ENCODE peak calls at places on chromosomes 16 and 17, in eight cellular contexts. H is heart right ventricle, F is fibroblast of lung, B is OCI-LY7, Q is cardiac muscle cell, N is astrocyte, I is neural progenitor cell, U is tibial nerve. G is an unnamed sample. For H3K9me3, the result is how much of the 10 kb centered on the place peaks cover.

GRCh38 chr16:2471016-2471652 is at the start of gene NTN3:
- DNase-seq in N (no peak), U (no peak), Q (no peak), B (peak), H (no peak), F (no peak), I (peak), G (no peak)

GRCh38 chr17:62704381-62704971 is 77.0 kb downstream of the MRC2 start:
- DNase-seq in N (peak), I (no peak), B (no peak), F (peak), H (no peak), U (no peak), Q (peak), G (no peak)

GRCh38 chr17:44898768-44899073 is 524 bp downstream of the EFTUD2 start:
- DNase-seq in Q (peak), B (no peak), F (peak), I (no peak), U (no peak), H (no peak), N (peak), G (no peak)

GRCh38 chr17:19409509-19409908 is 1.5 kb upstream of the RNF112 start:
- DNase-seq in H (no peak), F (peak), I (no peak), Q (peak), B (no peak), U (no peak), N (peak), G (no peak)

GRCh38 chr17:67283727-67284516 is 38.9 kb upstream of the HELZ start:
- DNase-seq in Q (no peak), N (no peak), U (no peak), H (no peak), B (no peak), I (no peak), F (no peak), G (no peak)

GRCh38 chr17:74725111-74725510 is 11.9 kb upstream of the RAB37 start:
- DNase-seq in F (no peak), B (no peak), I (no peak), Q (no peak), U (no peak), N (no peak), H (no peak), G (no peak)

GRCh38 chr17:43030137-43030767 is 5.2 kb downstream of the RND2 start:
- DNase-seq in F (no peak), B (no peak), U (no peak), Q (no peak), I (no peak), N (no peak), H (no peak), G (no peak)

GRCh38 chr16:11211061-11211976 is 44.7 kb downstream of the SOCS1 start:
- DNase-seq in Q (no peak), I (no peak), F (no peak), U (no peak), N (no peak), H (no peak), B (no peak), G (no peak)

GRCh38 chr16:89410794-89411309 is 79.5 kb downstream of the ANKRD11 start:
- DNase-seq in Q (peak), I (no peak), N (peak), F (peak), U (peak), B (no peak), H (peak), G (peak)

GRCh38 chr17:66944365-66945203 is 19.9 kb upstream of the CACNG4 start:
- DNase-seq in H (no peak), U (no peak), I (no peak), F (peak), N (peak), B (no peak), Q (peak), G (no peak)

GRCh38 chr17:67442787-67443624 is 65.9 kb downstream of the PITPNC1 start:
- DNase-seq in B (no peak), U (no peak), I (peak), N (peak), Q (no peak), F (peak), H (no peak), G (no peak)

GRCh38 chr17:45123930-45124796 is 8.2 kb downstream of the PLCD3 start:
- DNase-seq in N (peak), U (no peak), I (no peak), H (peak), F (peak), Q (peak), B (peak), G (peak)

GRCh38 chr17:9467518-9467917 is 108.1 kb downstream of the STX8 start:
- DNase-seq in I (peak), U (no peak), Q (no peak), H (no peak), F (no peak), B (no peak), N (no peak), G (no peak)

GRCh38 chr16:28549301-28549899 is 4.3 kb upstream of the SGF29 start:
- DNase-seq in B (peak), H (no peak), I (no peak), N (no peak), U (no peak), F (peak), Q (peak), G (no peak)

GRCh38 chr17:81859906-81860755 is at the start of gene P4HB:
- DNase-seq in U (no peak), B (peak), N (no peak), Q (peak), I (no peak), H (no peak), F (no peak), G (no peak)

GRCh38 chr16:89845417-89845816 is 17.1 kb downstream of the SPIRE2 start:
- DNase-seq in F (no peak), I (no peak), H (no peak), U (no peak), Q (no peak), N (no peak), B (peak), G (no peak)

GRCh38 chr16:28977703-28978641 is 3.4 kb downstream of the SPNS1 start:
- DNase-seq in H (no peak), Q (no peak), B (peak), N (no peak), U (no peak), F (no peak), I (peak), G (no peak)

GRCh38 chr17:31561469-31562412 is 170.3 kb downstream of the RAB11FIP4 start:
- DNase-seq in U (no peak), I (no peak), F (peak), N (peak), B (peak), H (no peak), Q (no peak), G (no peak)

GRCh38 chr16:28616636-28617035 is 6.8 kb upstream of the SULT1A1 start:
- DNase-seq in U (no peak), F (no peak), Q (peak), H (no peak), N (no peak), B (no peak), I (no peak), G (no peak)

GRCh38 chr16:68779891-68780290 is 42.8 kb downstream of the CDH1 start:
- DNase-seq in I (no peak), U (no peak), N (no peak), H (no peak), B (no peak), Q (no peak), F (no peak), G (no peak)

GRCh38 chr17:72826602-72827001 is 265.9 kb downstream of the SLC39A11 start:
- DNase-seq in I (no peak), B (no peak), H (no peak), U (no peak), N (peak), F (peak), Q (no peak), G (no peak)
- TF ChIP-seq CTCF in I (no peak), B (no peak), H (no peak), U (no peak), N (peak), F (no peak), Q (no peak), G (no peak)

GRCh38 chr16:84617631-84618427 is at the start of gene COTL1:
- DNase-seq in N (peak), B (peak), I (peak), Q (peak), U (peak), F (peak), H (peak), G (peak)

GRCh38 chr16:84616515-84616914 is 1.4 kb downstream of the COTL1 start:
- DNase-seq in I (no peak), H (no peak), B (peak), F (no peak), N (no peak), Q (no peak), U (no peak), G (no peak)

GRCh38 chr16:84617068-84617630 is 729 bp downstream of the COTL1 start:
- DNase-seq in F (no peak), I (peak), Q (no peak), B (peak), H (no peak), N (no peak), U (no peak), G (no peak)

GRCh38 chr16:84618428-84619102 is 687 bp upstream of the COTL1 start:
- DNase-seq in Q (peak), F (peak), H (no peak), U (no peak), N (peak), I (peak), B (no peak), G (no peak)

GRCh38 chr16:84619103-84619460 is 1.2 kb upstream of the COTL1 start:
- DNase-seq in H (no peak), I (no peak), F (no peak), Q (no peak), B (no peak), U (no peak), N (no peak), G (no peak)
- H3K27ac ChIP-seq in H (no peak), I (no peak), F (peak), Q (no peak), B (no peak), U (peak), N (peak), G (peak)

GRCh38 chr16:35399133-35399532 is 1939.7 kb downstream of the TP53TG3F start:
- DNase-seq in H (no peak), U (no peak), B (no peak), I (no peak), Q (no peak), N (no peak), F (no peak), G (no peak)
- H3K9me3 ChIP-seq in H (under half), U (under half), B (under half), I (under half), Q (under half), N (under half), F (under half), G (under half)

GRCh38 chr17:16297367-16298139 is 55.7 kb downstream of the CENPV start:
- DNase-seq in F (no peak), N (no peak), B (no peak), U (no peak), H (no peak), I (peak), Q (no peak), G (no peak)

GRCh38 chr17:16298140-16298662 is 55.1 kb downstream of the CENPV start:
- DNase-seq in I (no peak), N (no peak), F (no peak), U (no peak), Q (no peak), B (no peak), H (no peak), G (no peak)

GRCh38 chr17:16293918-16294317 is 59.4 kb downstream of the CENPV start:
- DNase-seq in U (no peak), Q (no peak), F (no peak), B (no peak), N (no peak), H (no peak), I (no peak), G (no peak)

GRCh38 chr17:16288860-16289571 is 64.3 kb downstream of the CENPV start:
- DNase-seq in N (no peak), Q (peak), I (no peak), B (peak), F (no peak), H (no peak), U (no peak), G (no peak)

DNA sequence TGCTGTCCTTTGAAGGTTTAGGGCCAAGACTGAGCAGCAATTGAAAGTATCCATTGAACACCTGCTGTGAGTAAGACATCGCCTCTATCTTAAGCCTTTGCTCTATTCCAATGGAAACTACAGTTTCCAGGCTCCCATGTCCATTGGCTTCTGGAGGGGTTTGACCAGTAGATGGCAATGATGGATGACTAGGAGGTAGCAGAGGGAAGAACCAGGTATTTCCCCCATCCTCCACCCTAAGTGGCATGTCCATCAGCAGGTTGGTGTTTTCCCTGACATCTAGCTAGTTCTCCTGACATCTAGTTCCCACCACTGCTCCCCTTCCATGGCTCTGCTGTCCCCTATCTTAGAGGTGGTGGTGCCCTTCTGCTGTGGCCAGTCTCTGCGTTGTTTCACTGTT is 58.7 kb downstream of the CENPV start:
- DNase-seq in H (no peak), U (no peak), I (no peak), F (no peak), N (no peak), Q (no peak), B (no peak), G (no peak)
- TF ChIP-seq CTCF in H (no peak), U (no peak), I (no peak), F (no peak), N (no peak), Q (no peak), B (no peak), G (no peak)

DNA sequence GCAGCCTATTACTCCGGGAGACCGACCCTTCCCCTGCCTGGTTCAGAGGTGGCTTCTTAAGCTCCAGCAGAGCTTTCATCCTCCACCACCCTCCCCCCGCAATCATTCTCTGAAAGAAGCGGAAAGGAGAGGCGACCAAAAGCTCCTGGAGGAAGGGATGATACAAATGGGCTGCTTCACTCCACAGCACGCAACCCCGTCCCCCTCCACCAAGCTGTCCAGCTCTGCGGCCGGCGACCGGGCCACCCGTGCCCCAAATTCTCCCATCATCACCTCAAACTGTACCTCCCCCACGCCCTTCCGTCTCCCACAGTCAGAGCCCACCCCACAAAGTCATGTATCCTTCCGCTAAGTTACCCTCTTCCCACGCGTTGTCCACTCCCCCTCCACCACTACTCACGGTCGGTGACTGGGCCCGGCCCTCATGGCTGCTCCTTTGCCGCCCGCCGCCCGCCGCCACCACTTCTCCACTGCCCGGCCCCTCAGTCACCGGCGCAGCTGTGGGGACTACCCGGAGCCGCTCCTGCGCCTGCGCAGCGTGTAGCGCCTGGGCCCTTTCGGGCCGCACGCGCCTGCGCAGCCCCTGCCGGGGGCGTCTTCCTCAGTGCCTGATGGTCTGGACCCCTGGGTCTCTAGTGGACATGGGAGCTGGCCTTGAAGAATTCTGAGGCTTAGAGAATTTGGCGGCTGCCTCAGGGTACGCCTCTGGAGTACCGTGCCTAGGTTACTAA is at the start of gene FAM222B:
- DNase-seq in U (peak), I (peak), N (peak), B (peak), F (peak), Q (peak), H (peak), G (peak)
- H3K27ac ChIP-seq in U (peak), I (no peak), N (peak), B (peak), F (peak), Q (peak), H (peak), G (peak)

G was measured in thoracic aorta.